ENCODE peak calls at places on chromosomes 5 and 9, in four cellular contexts. D is effector memory CD8-positive, alpha-beta T cell; P is stimulated activated CD4-positive, alpha-beta T cell treated with anti-CD3 and anti-CD28 coated beads, Interleukin-1b, Interleukin-23, amount 100 ng/mL, for 24 hours; K is stimulated activated CD8-positive, alpha-beta memory T cell treated with anti-CD3 and anti-CD28 coated beads, Interleukin-12 subunit alpha, Interleukin-12 subunit beta, amount 100 ng/mL, for 1 hour. S is an unnamed sample.

GRCh38 chr9:99055384-99055783 is 49.5 kb upstream of the TGFBR1 start:
- DNase-seq in D (no peak), P (no peak), K (no peak), S (no peak)

GRCh38 chr5:56900395-56900794 is 9.0 kb upstream of the SETD9 start:
- DNase-seq in D (no peak), P (no peak), K (no peak), S (no peak)

GRCh38 chr9:11269036-11269435 is 656.2 kb upstream of the PTPRD start:
- DNase-seq in D (no peak), P (no peak), K (no peak), S (no peak)

GRCh38 chr9:69325409-69326212 is 596 bp downstream of the ENTREP1 start:
- DNase-seq in D (no peak), P (no peak), K (no peak), S (no peak)

GRCh38 chr5:59042201-59042600 is 459.3 kb downstream of the RAB3C start:
- DNase-seq in D (no peak), P (no peak), K (no peak), S (no peak)

GRCh38 chr5:93401844-93402243 is 179.2 kb downstream of the NR2F1-AS1 start:
- DNase-seq in D (no peak), P (no peak), K (no peak), S (no peak)

GRCh38 chr5:108625654-108626053 is 122.0 kb upstream of the FER start:
- DNase-seq in D (no peak), P (no peak), K (no peak), S (no peak)

GRCh38 chr5:72355706-72356299 is 35.6 kb downstream of the PTCD2 start:
- DNase-seq in D (no peak), P (no peak), K (no peak), S (no peak)

GRCh38 chr5:45507174-45507573 is 189.0 kb downstream of the HCN1 start:
- DNase-seq in D (no peak), P (no peak), K (no peak), S (no peak)

GRCh38 chr5:133821311-133821741 is 147.1 kb downstream of the C5orf15 start:
- DNase-seq in D (no peak), P (no peak), K (no peak), S (no peak)

GRCh38 chr9:34664281-34665108 is 2.0 kb upstream of the CCL27 start:
- DNase-seq in D (peak), P (peak), K (peak), S (peak)

GRCh38 chr9:99807276-99807852 is 14.3 kb upstream of the NR4A3 start:
- DNase-seq in D (peak), P (peak), K (no peak), S (peak)

GRCh38 chr5:173832386-173832785 is 55.8 kb upstream of the CPEB4 start:
- DNase-seq in D (no peak), P (no peak), K (no peak), S (no peak)

GRCh38 chr5:167061695-167062094 is 1229.8 kb upstream of the WWC1 start:
- DNase-seq in D (no peak), P (no peak), K (no peak), S (no peak)

GRCh38 chr5:118529361-118530154 is 458.8 kb downstream of the DTWD2 start:
- DNase-seq in D (no peak), P (no peak), K (no peak), S (no peak)

GRCh38 chr5:6408627-6409446 is 30.5 kb upstream of the MED10 start:
- DNase-seq in D (no peak), P (no peak), K (no peak), S (no peak)

GRCh38 chr5:137954131-137954879 is 65.0 kb downstream of the PKD2L2 start:
- DNase-seq in D (no peak), P (no peak), K (no peak), S (no peak)

GRCh38 chr9:35917261-35917660 is 8.0 kb downstream of the SPAAR start:
- DNase-seq in D (no peak), P (no peak), K (no peak), S (no peak)

GRCh38 chr9:35748858-35749514 is at the start of the genes GBA2 and RGP1:
- DNase-seq in D (peak), P (peak), K (no peak), S (peak)

GRCh38 chr5:73637565-73637964 is 11.6 kb downstream of the ARHGEF28 start:
- DNase-seq in D (no peak), P (no peak), K (no peak), S (no peak)

S was measured in mesothelial cell of epicardium.